ENCODE peak calls at places on chromosomes 7 and 10, in ten cellular contexts. Z is pancreas; U is heart right ventricle; D is aorta; Q is left lung; N is GM12878; H is CD4-positive, CD25-positive, alpha-beta regulatory T cell; F is mucosa of descending colon; S is activated CD8-positive, alpha-beta T cell treated with anti-CD3 and anti-CD28 coated beads for 36 hours; E is stimulated activated naive CD8-positive, alpha-beta T cell treated with anti-CD3 and anti-CD28 coated beads, Interleukin-15, Interleukin-2, amounts not matched to agents 100 U/mL and 50 U/mL, for 24 hours. G is an unnamed sample.

GRCh38 chr7:3267928-3268690 is 32.9 kb upstream of the SDK1 start:
- ATAC-seq in Z (no peak), U (peak), D (no peak), Q (peak), N (no peak), H (no peak), F (peak), S (no peak), E (no peak), G (no peak)

GRCh38 chr7:64300641-64301405 is 12.9 kb upstream of the ZNF736 start:
- ATAC-seq in Z (no peak), U (no peak), D (no peak), Q (no peak), N (no peak), H (no peak), F (no peak), S (no peak), E (no peak), G (no peak)

GRCh38 chr10:52210161-52210560 is 103.9 kb upstream of the DKK1 start:
- ATAC-seq in Z (no peak), U (no peak), D (no peak), Q (no peak), N (no peak), H (no peak), F (no peak), S (no peak), E (no peak), G (no peak)

GRCh38 chr7:114648680-114649079 is 234.1 kb downstream of the FOXP2 start:
- ATAC-seq in Z (no peak), U (no peak), D (no peak), Q (no peak), N (no peak), H (no peak), F (no peak), S (no peak), E (no peak), G (no peak)

GRCh38 chr7:35272234-35272633 is 18.3 kb upstream of the TBX20 start:
- ATAC-seq in Z (no peak), U (no peak), D (no peak), Q (no peak), N (no peak), H (no peak), F (no peak), S (no peak), E (no peak), G (no peak)

GRCh38 chr10:97608991-97609561 is 19.6 kb downstream of the C10orf62 start:
- ATAC-seq in Z (no peak), U (peak), D (peak), Q (peak), N (no peak), H (no peak), F (no peak), S (no peak), E (no peak), G (no peak)

GRCh38 chr10:4607681-4608080 is 218.3 kb upstream of the AKR1E2 start:
- ATAC-seq in Z (no peak), U (no peak), D (no peak), Q (no peak), N (no peak), H (no peak), F (no peak), S (no peak), E (no peak), G (no peak)

GRCh38 chr7:101999420-101999819 is 182.0 kb downstream of the CUX1 start:
- ATAC-seq in Z (no peak), U (no peak), D (no peak), Q (no peak), N (no peak), H (no peak), F (no peak), S (no peak), E (no peak), G (no peak)

GRCh38 chr10:126569513-126570447 is 100.7 kb downstream of the C10orf90 start:
- ATAC-seq in Z (peak), U (no peak), D (peak), Q (no peak), N (no peak), H (no peak), F (no peak), S (no peak), E (no peak), G (no peak)

GRCh38 chr10:94299417-94299816 is 63.3 kb downstream of the NOC3L start:
- ATAC-seq in Z (no peak), U (no peak), D (no peak), Q (peak), N (peak), H (no peak), F (no peak), S (peak), E (peak), G (peak)

GRCh38 chr7:119065966-119066365 is 841.5 kb downstream of the ANKRD7 start:
- ATAC-seq in Z (no peak), U (no peak), D (no peak), Q (no peak), N (no peak), H (no peak), F (no peak), S (no peak), E (no peak), G (no peak)

GRCh38 chr10:70770001-70770400 is 15.2 kb downstream of the TBATA start:
- ATAC-seq in Z (no peak), U (no peak), D (no peak), Q (no peak), N (no peak), H (no peak), F (no peak), S (no peak), E (no peak), G (no peak)

GRCh38 chr10:106971411-106971831 is 193.1 kb downstream of the SORCS1 start:
- ATAC-seq in Z (peak), U (no peak), D (no peak), Q (no peak), N (no peak), H (no peak), F (peak), S (no peak), E (no peak), G (no peak)

GRCh38 chr7:84228526-84228925 is 33.9 kb upstream of the SEMA3A start:
- ATAC-seq in Z (no peak), U (no peak), D (no peak), Q (no peak), N (no peak), H (no peak), F (no peak), S (no peak), E (no peak), G (no peak)

GRCh38 chr10:101393378-101393777 is 39.4 kb downstream of the BTRC start:
- ATAC-seq in Z (no peak), U (no peak), D (no peak), Q (no peak), N (no peak), H (no peak), F (no peak), S (no peak), E (no peak), G (no peak)

GRCh38 chr10:29993319-29993876 is 66.0 kb downstream of the JCAD start:
- ATAC-seq in Z (no peak), U (no peak), D (no peak), Q (peak), N (no peak), H (no peak), F (no peak), S (no peak), E (no peak), G (no peak)

GRCh38 chr10:31426425-31426824 is 107.4 kb downstream of the ZEB1 start:
- ATAC-seq in Z (no peak), U (peak), D (peak), Q (peak), N (peak), H (no peak), F (no peak), S (no peak), E (no peak), G (no peak)

GRCh38 chr10:11871470-11871869 is 48.3 kb downstream of the PROSER2 start:
- ATAC-seq in Z (no peak), U (no peak), D (no peak), Q (no peak), N (no peak), H (no peak), F (no peak), S (no peak), E (no peak), G (no peak)

GRCh38 chr10:86489960-86490612 is 31.5 kb downstream of the WAPL start:
- ATAC-seq in Z (no peak), U (no peak), D (no peak), Q (no peak), N (no peak), H (no peak), F (no peak), S (no peak), E (no peak), G (no peak)

GRCh38 chr7:154591544-154591943 is 411.4 kb downstream of the PAXIP1 start:
- ATAC-seq in Z (no peak), U (peak), D (no peak), Q (peak), N (no peak), H (no peak), F (no peak), S (no peak), E (no peak), G (no peak)

GRCh38 chr10:44279376-44279775 is 105.5 kb downstream of the CXCL12 start:
- ATAC-seq in Z (no peak), U (no peak), D (no peak), Q (no peak), N (no peak), H (no peak), F (no peak), S (no peak), E (no peak), G (no peak)

GRCh38 chr10:70193391-70193844 is 23.1 kb upstream of the SAR1A start:
- ATAC-seq in Z (no peak), U (peak), D (peak), Q (peak), N (no peak), H (no peak), F (peak), S (no peak), E (no peak), G (no peak)

GRCh38 chr10:72370201-72370722 is 15.5 kb upstream of the DNAJB12 start:
- ATAC-seq in Z (no peak), U (no peak), D (no peak), Q (peak), N (peak), H (peak), F (peak), S (peak), E (peak), G (no peak)

GRCh38 chr10:530717-531116 is 158.8 kb downstream of the DIP2C start:
- ATAC-seq in Z (no peak), U (no peak), D (no peak), Q (no peak), N (no peak), H (no peak), F (no peak), S (no peak), E (no peak), G (no peak)

GRCh38 chr7:100024020-100024619 is 8.7 kb downstream of the ZKSCAN1 start:
- ATAC-seq in Z (no peak), U (no peak), D (no peak), Q (no peak), N (no peak), H (no peak), F (no peak), S (no peak), E (no peak), G (no peak)

GRCh38 chr7:18020138-18020715 is 7.4 kb downstream of the PRPS1L1 start:
- ATAC-seq in Z (no peak), U (no peak), D (no peak), Q (no peak), N (no peak), H (no peak), F (peak), S (no peak), E (no peak), G (no peak)

GRCh38 chr7:123924941-123925340 is at the start of gene SPAM1:
- ATAC-seq in Z (no peak), U (no peak), D (no peak), Q (no peak), N (no peak), H (no peak), F (no peak), S (no peak), E (no peak), G (no peak)

GRCh38 chr7:29208410-29209250 is 14.1 kb downstream of the CHN2 start:
- ATAC-seq in Z (peak), U (no peak), D (no peak), Q (no peak), N (no peak), H (no peak), F (peak), S (peak), E (peak), G (no peak)

GRCh38 chr10:26739087-26739631 is 41.7 kb downstream of the PDSS1 start:
- ATAC-seq in Z (no peak), U (no peak), D (no peak), Q (no peak), N (peak), H (peak), F (peak), S (peak), E (peak), G (peak)

GRCh38 chr10:49435225-49435624 is 39.3 kb upstream of the DRGX start:
- ATAC-seq in Z (peak), U (no peak), D (no peak), Q (no peak), N (no peak), H (no peak), F (no peak), S (no peak), E (no peak), G (no peak)

GRCh38 chr7:127619681-127620405 is 1.9 kb upstream of the PAX4 start:
- ATAC-seq in Z (no peak), U (no peak), D (no peak), Q (no peak), N (peak), H (no peak), F (peak), S (no peak), E (peak), G (peak)

GRCh38 chr10:95837783-95838182 is 70.0 kb upstream of the CC2D2B start:
- ATAC-seq in Z (no peak), U (peak), D (no peak), Q (peak), N (peak), H (no peak), F (peak), S (no peak), E (no peak), G (peak)